ENCODE peak calls at places on chromosomes 3 and 15, in six cellular contexts. U is sigmoid colon, B is neuronal stem cell, Z is lower lobe of right lung, A is Peyer's patch, H is right cardiac atrium. X is an unnamed sample. For H3K4me1, the result is how much of the 10 kb centered on the place peaks cover.

GRCh38 chr3:14329116-14329830 is 73.1 kb upstream of the SLC6A6 start:
- DNase-seq in U (no peak), B (peak), Z (peak), A (peak), H (no peak), X (no peak)

GRCh38 chr3:196754215-196754937 is 14.7 kb downstream of the PAK2 start:
- DNase-seq in U (no peak), B (no peak), Z (no peak), A (peak), H (no peak), X (no peak)

GRCh38 chr3:174016186-174016585 is 618.6 kb downstream of the NLGN1 start:
- DNase-seq in U (no peak), B (no peak), Z (no peak), A (no peak), H (no peak), X (no peak)

GRCh38 chr3:43074901-43075689 is 30.8 kb downstream of the POMGNT2 start:
- DNase-seq in U (no peak), B (no peak), Z (no peak), A (no peak), H (no peak), X (no peak)

GRCh38 chr3:142943870-142944269 is 19.6 kb downstream of the PAQR9 start:
- DNase-seq in U (no peak), B (no peak), Z (no peak), A (no peak), H (no peak), X (no peak)

GRCh38 chr3:63921741-63922482 is 9.7 kb upstream of the SCAANT1 start:
- DNase-seq in U (no peak), B (no peak), Z (no peak), A (no peak), H (no peak), X (no peak)

GRCh38 chr3:36954452-36955134 is 9.7 kb upstream of the TRANK1 start:
- DNase-seq in U (no peak), B (no peak), Z (no peak), A (no peak), H (no peak), X (no peak)

GRCh38 chr3:57958642-57959406 is 49.4 kb upstream of the FLNB start:
- DNase-seq in U (no peak), B (no peak), Z (no peak), A (no peak), H (peak), X (no peak)

GRCh38 chr3:122469659-122470058 is 45.1 kb downstream of the KPNA1 start:
- DNase-seq in U (no peak), B (no peak), Z (no peak), A (no peak), H (no peak), X (no peak)

GRCh38 chr15:68429691-68430470 is 2.1 kb downstream of the ITGA11 start:
- DNase-seq in U (no peak), B (no peak), Z (no peak), A (no peak), H (no peak), X (no peak)

GRCh38 chr3:184952671-184953070 is 140.7 kb downstream of the VPS8 start:
- DNase-seq in U (no peak), B (no peak), Z (no peak), A (no peak), H (no peak), X (no peak)

GRCh38 chr3:113741086-113741485 is 5.0 kb downstream of the NAA50 start:
- DNase-seq in U (no peak), B (no peak), Z (no peak), A (no peak), H (no peak), X (no peak)

GRCh38 chr15:78540955-78541743 is 905 bp downstream of the PSMA4 start:
- DNase-seq in U (no peak), B (no peak), Z (no peak), A (no peak), H (no peak), X (no peak)

GRCh38 chr3:72068621-72069020 is 283.7 kb upstream of the PROK2 start:
- DNase-seq in U (no peak), B (no peak), Z (no peak), A (no peak), H (no peak), X (no peak)

GRCh38 chr3:190306513-190307163 is 15.6 kb downstream of the CLDN1 start:
- DNase-seq in U (peak), B (no peak), Z (no peak), A (no peak), H (no peak), X (peak)

GRCh38 chr3:162525052-162525451 is 1028.4 kb downstream of the OTOL1 start:
- DNase-seq in U (peak), B (no peak), Z (no peak), A (no peak), H (no peak), X (no peak)

GRCh38 chr3:52128118-52128683 is 26.0 kb downstream of the POC1A start:
- DNase-seq in U (no peak), B (no peak), Z (peak), A (no peak), H (no peak), X (no peak)

GRCh38 chr3:23329471-23329870 is 126.3 kb downstream of the UBE2E2 start:
- DNase-seq in U (no peak), B (no peak), Z (no peak), A (no peak), H (no peak), X (no peak)

GRCh38 chr3:13002398-13003124 is 70.7 kb downstream of the IQSEC1 start:
- DNase-seq in U (no peak), B (no peak), Z (no peak), A (peak), H (no peak), X (no peak)

GRCh38 chr3:14424711-14425573 is 22.5 kb downstream of the SLC6A6 start:
- DNase-seq in U (no peak), B (no peak), Z (peak), A (no peak), H (no peak), X (no peak)

GRCh38 chr3:45024601-45025262 is 1.4 kb upstream of the CLEC3B start:
- DNase-seq in U (no peak), B (no peak), Z (no peak), A (no peak), H (no peak), X (no peak)

GRCh38 chr15:38868326-38869114 is 303.9 kb upstream of the RASGRP1 start:
- DNase-seq in U (peak), B (no peak), Z (no peak), A (peak), H (peak), X (peak)

GRCh38 chr3:181703701-181704420 is 7.9 kb upstream of the SOX2 start:
- DNase-seq in U (no peak), B (no peak), Z (no peak), A (no peak), H (no peak), X (no peak)

GRCh38 chr15:55196458-55197361 is at the start of gene RSL24D1:
- DNase-seq in U (peak), B (peak), Z (peak), A (peak), H (peak), X (peak)

GRCh38 chr3:46664971-46665762 is 28.3 kb downstream of the ALS2CL start:
- DNase-seq in U (no peak), B (no peak), Z (peak), A (no peak), H (no peak), X (no peak)

GRCh38 chr3:196440041-196440537 is 7.9 kb upstream of the UBXN7 start:
- DNase-seq in U (no peak), B (no peak), Z (no peak), A (no peak), H (peak), X (peak)

GRCh38 chr3:119604878-119605277 is 7.2 kb downstream of the PLA1A start:
- DNase-seq in U (no peak), B (no peak), Z (no peak), A (no peak), H (no peak), X (no peak)

GRCh38 chr3:114411811-114412803 is 118.3 kb downstream of the TIGIT start:
- DNase-seq in U (no peak), B (no peak), Z (no peak), A (no peak), H (peak), X (peak)

GRCh38 chr15:75335313-75335704 is 554 bp upstream of the COMMD4 start:
- DNase-seq in U (no peak), B (no peak), Z (no peak), A (no peak), H (no peak), X (no peak)
- H3K4me3 ChIP-seq in U (peak), B (no peak), Z (peak), A (peak), H (peak), X (peak)

GRCh38 chr3:32839714-32840085 is 21.9 kb downstream of the TRIM71 start:
- DNase-seq in U (no peak), B (no peak), Z (no peak), A (no peak), H (no peak), X (no peak)
- H3K4me1 ChIP-seq in U (under half), B (under half), Z (under half), A (under half), H (under half), X (under half)

GRCh38 chr15:47678047-47678446 is 39.3 kb upstream of the SEMA6D start:
- DNase-seq in U (no peak), B (no peak), Z (no peak), A (no peak), H (no peak), X (no peak)

GRCh38 chr15:47688573-47689086 is 28.7 kb upstream of the SEMA6D start:
- DNase-seq in U (no peak), B (no peak), Z (no peak), A (no peak), H (no peak), X (no peak)

GRCh38 chr15:47685141-47685870 is 32.0 kb upstream of the SEMA6D start:
- DNase-seq in U (no peak), B (no peak), Z (no peak), A (no peak), H (no peak), X (no peak)

GRCh38 chr15:47682661-47683060 is 34.6 kb upstream of the SEMA6D start:
- DNase-seq in U (no peak), B (no peak), Z (no peak), A (no peak), H (no peak), X (no peak)
- H3K4me3 ChIP-seq in U (no peak), B (no peak), Z (no peak), A (no peak), H (no peak), X (no peak)

DNA sequence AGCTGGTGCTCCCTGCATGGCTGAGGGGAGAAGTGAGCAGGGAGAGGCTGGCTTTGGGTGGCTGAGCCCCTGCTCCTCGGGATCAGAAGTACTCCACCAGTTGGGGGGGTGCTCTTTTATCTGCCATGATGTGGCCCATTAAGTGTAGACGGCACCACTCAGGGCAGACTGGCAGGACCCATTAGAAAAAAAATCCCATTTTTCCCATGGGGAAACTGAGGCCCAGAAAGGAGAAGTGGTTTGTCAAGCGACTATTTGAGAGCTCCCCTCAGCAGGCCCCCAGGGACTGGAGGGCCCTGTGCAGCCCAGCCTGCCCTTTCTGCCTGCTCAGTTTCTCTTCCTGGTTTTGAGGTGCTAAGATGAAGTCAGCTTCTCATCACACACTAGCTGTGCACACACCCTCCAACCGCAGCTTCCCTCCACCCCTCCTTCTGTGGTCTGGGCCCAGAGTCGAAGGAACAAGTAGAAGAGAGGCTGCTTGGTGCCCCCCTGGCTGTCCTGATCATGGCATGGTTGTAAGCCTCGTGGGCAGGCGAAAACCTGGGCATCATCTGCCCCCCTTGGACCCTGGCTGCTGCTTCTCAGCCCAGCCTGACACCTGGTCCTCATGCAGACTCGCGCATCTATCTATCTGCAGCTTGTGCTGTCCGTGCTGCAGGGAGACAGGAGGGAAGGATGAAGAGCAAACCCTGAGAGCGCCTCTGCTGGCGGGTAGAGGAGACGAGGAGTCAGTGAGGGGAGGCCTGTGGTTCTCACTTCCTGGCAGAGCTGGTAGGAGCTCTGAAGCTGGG is 5.6 kb downstream of the CSK start:
- DNase-seq in U (peak), B (no peak), Z (peak), A (peak), H (peak), X (peak)
- H3K4me1 ChIP-seq in U (half or more), B (under half), Z (half or more), A (under half), H (under half), X (half or more)

GRCh38 chr3:128144512-128144911 is 8.8 kb upstream of the EEFSEC start:
- DNase-seq in U (no peak), B (no peak), Z (no peak), A (no peak), H (no peak), X (no peak)
- H3K4me3 ChIP-seq in U (no peak), B (no peak), Z (no peak), A (no peak), H (no peak), X (no peak)

X was measured in psoas muscle.